ENCODE peak calls at places on chromosomes 6 and 20, in four cellular contexts. V is K562, X is SK-N-SH, E is HCT116. O is an unnamed sample.

GRCh38 chr20:14336667-14337066 is 745 bp downstream of the FLRT3 start:
- DNase-seq in E (no peak), V (no peak), X (no peak), O (peak; percentile 12)

GRCh38 chr20:48695255-48695654 is 132.5 kb downstream of the PREX1 start:
- DNase-seq in X (peak; percentile 58), V (no peak), E (no peak), O (no peak)

GRCh38 chr20:23679448-23680092 is 9.3 kb downstream of the CST4 start:
- DNase-seq in E (no peak), X (no peak), V (no peak), O (no peak)

GRCh38 chr20:20549267-20549612 is 163.2 kb downstream of the RALGAPA2 start:
- DNase-seq in X (no peak), E (no peak), V (no peak), O (no peak)

GRCh38 chr6:22145823-22146379 is 150.9 kb downstream of the PRL start:
- DNase-seq in X (peak; percentile 75), E (no peak), V (no peak), O (no peak)

GRCh38 chr6:33634203-33634727 is 13.1 kb downstream of the ITPR3 start:
- DNase-seq in E (no peak), X (peak; percentile 78), V (no peak), O (peak; percentile 80)

GRCh38 chr6:116010400-116011095 is 50.1 kb downstream of the FRK start:
- DNase-seq in X (peak; percentile 40), V (peak; percentile 42), E (peak; percentile 67), O (peak; percentile 75)

GRCh38 chr20:45235995-45236394 is 14.8 kb downstream of the SEMG2 start:
- DNase-seq in E (no peak), X (no peak), V (peak; percentile 13), O (no peak)

GRCh38 chr6:149221774-149222070 is 95.8 kb upstream of the TAB2 start:
- DNase-seq in X (no peak), V (no peak), E (no peak), O (no peak)

GRCh38 chr20:54203281-54203680 is 4.6 kb upstream of the PFDN4 start:
- DNase-seq in V (no peak), E (no peak), X (no peak), O (no peak)

GRCh38 chr20:16520154-16520553 is 53.1 kb downstream of the KIF16B start:
- DNase-seq in V (no peak), X (no peak), E (no peak), O (no peak)

GRCh38 chr6:30965140-30965601 is 18.3 kb upstream of the MUC21 start:
- DNase-seq in E (no peak), V (no peak), X (no peak), O (no peak)

GRCh38 chr6:53301801-53302537 is 46.8 kb downstream of the ELOVL5 start:
- DNase-seq in E (no peak), X (no peak), V (no peak), O (peak; percentile 87)

GRCh38 chr6:138804986-138805385 is 9.1 kb downstream of the ECT2L start:
- DNase-seq in E (no peak), V (no peak), X (no peak), O (no peak)

GRCh38 chr6:9140181-9140580 is 704.8 kb upstream of the SLC35B3 start:
- DNase-seq in X (no peak), E (no peak), V (no peak), O (no peak)

GRCh38 chr6:112909781-112910180 is 562.7 kb downstream of the RFPL4B start:
- DNase-seq in E (no peak), X (no peak), V (no peak), O (no peak)

GRCh38 chr6:112022749-112023148 is 31.2 kb upstream of the CCN6 start:
- DNase-seq in E (no peak), V (no peak), X (no peak), O (no peak)

GRCh38 chr6:27472182-27472616 is 706 bp downstream of the ZNF184 start:
- DNase-seq in V (peak; percentile 58), E (peak; percentile 59), X (peak; percentile 56), O (peak; percentile 62)

GRCh38 chr20:45037050-45037449 is 63.9 kb downstream of the KCNS1 start:
- DNase-seq in E (no peak), X (no peak), V (no peak), O (no peak)

GRCh38 chr6:53564401-53565065 is 19.6 kb upstream of the GCLC start:
- DNase-seq in E (no peak), X (no peak), V (no peak), O (no peak)

GRCh38 chr20:59821201-59821600 is 112.2 kb downstream of the SYCP2 start:
- DNase-seq in X (no peak), V (no peak), E (no peak), O (no peak)

DNA sequence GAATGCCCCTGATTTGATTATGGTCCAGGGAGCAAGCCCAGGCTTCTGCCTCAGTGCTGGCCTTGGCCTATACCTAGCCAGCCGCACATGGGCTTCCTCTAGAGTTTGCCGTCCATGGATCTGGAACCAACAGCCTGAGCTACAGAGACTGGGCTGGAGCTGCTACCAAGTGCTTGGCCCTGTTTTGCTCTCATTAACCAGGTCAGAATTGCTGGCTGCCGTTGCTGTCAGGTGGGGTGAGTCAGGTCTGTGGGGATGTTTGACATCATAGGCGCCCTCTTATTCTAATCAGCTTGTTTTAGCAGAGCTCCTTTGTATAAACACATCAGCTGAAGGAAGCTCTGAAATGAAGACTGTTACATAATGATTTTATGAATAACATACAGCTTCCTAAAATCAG is 83.1 kb upstream of the PHACTR2 start:
- DNase-seq in X (no peak), V (no peak), E (no peak), O (no peak)
- TF ChIP-seq ELF1 in X (no peak), V (no peak), E (no peak), O (no peak)

GRCh38 chr6:98020222-98020621 is 737.2 kb upstream of the MMS22L start:
- DNase-seq in V (no peak), E (no peak), X (no peak), O (no peak)

GRCh38 chr6:98016565-98016964 is 733.5 kb upstream of the MMS22L start:
- DNase-seq in E (no peak), V (no peak), X (no peak), O (no peak)

GRCh38 chr6:98014791-98015201 is 731.8 kb upstream of the MMS22L start:
- DNase-seq in E (no peak), V (no peak), X (peak; percentile 28), O (no peak)
- TF ChIP-seq MAX in E (no peak), V (no peak), X (no peak), O (no peak)

DNA sequence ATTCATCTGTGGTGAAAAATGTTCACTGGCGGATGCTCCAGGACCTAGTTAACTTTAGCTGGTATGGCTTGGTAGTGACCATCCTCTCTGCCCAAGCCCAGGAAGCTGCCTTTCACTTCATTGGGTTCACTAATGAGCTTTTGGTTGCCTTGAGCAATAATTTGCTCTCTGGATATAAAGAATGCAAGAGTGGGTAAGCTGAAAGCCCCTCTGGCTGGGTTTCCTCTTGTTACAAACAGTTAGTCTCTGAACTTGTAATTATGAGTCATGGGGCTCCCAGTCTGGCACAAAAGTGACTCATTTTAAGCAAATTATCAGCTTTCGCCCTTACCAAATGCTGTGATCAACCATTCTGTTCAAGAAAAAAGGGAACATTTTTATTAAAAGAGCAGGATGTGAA is 129.8 kb upstream of the KCNK16 start:
- DNase-seq in V (no peak), E (no peak), X (no peak), O (no peak)
- TF ChIP-seq ELF1 in V (no peak), E (no peak), X (no peak), O (no peak)

DNA sequence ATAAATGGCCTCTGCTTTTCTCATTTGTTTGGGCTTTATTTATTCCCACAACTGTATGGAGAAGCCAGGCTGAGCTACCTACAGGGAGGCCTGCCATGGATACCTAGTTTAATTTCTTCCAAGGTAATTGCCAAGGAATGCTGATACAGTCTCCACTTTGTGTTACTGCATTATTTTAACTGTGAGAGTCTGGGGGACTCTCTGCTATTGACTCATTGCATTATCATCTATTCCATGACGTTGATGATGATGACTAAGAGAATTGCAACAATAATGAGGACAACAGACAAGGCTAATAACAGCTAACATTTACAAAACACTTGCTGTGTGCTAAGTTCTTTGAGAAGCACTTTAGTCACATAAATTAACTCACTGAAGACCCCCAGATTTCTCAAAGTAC is 88.4 kb upstream of the COL21A1 start:
- DNase-seq in E (peak; percentile 59), X (no peak), V (no peak), O (no peak)
- TF ChIP-seq MAX in E (no peak), X (no peak), V (no peak), O (no peak)

GRCh38 chr6:3838992-3839867 is 9.9 kb upstream of the FAM50B start:
- DNase-seq in V (no peak), X (no peak), E (no peak), O (peak; percentile 95)
- TF ChIP-seq ELF1 in V (no peak), X (no peak), E (no peak), O (peak; percentile 37)

GRCh38 chr6:136051140-136051775 is 198.9 kb downstream of the MTFR2 start:
- DNase-seq in X (no peak), E (no peak), V (no peak), O (no peak)
- TF ChIP-seq MAX in X (no peak), E (no peak), V (no peak), O (no peak)